ENCODE peak calls at places on chromosomes 12 and 14, in seven cellular contexts. One of them, this sample, is unnamed.
A peak's percentile ranks its signal among the peaks of the same experiment; 100 is the strongest.

GRCh38 chr12:52058631-52059324 is 7.5 kb downstream of the NR4A1 start:
- DNase-seq in HCT116: no peak
- DNase-seq in neural progenitor cell: no peak
- DNase-seq in GM23248: no peak
- DNase-seq in GM23338: no peak
- DNase-seq in hepatocyte: peak; percentile 30
- DNase-seq in MM.1S: no peak
- DNase-seq in this sample: no peak

GRCh38 chr12:132282950-132283771 is 46.2 kb downstream of the GALNT9 start:
- DNase-seq in HCT116: no peak
- DNase-seq in neural progenitor cell: no peak
- DNase-seq in GM23248: no peak
- DNase-seq in GM23338: peak; percentile 51
- DNase-seq in hepatocyte: no peak
- DNase-seq in MM.1S: no peak
- DNase-seq in this sample: peak; percentile 51

GRCh38 chr14:103002578-103003350 is 54.6 kb downstream of the CDC42BPB start:
- DNase-seq in HCT116: no peak
- DNase-seq in neural progenitor cell: no peak
- DNase-seq in GM23248: no peak
- DNase-seq in GM23338: peak; percentile 41
- DNase-seq in hepatocyte: no peak
- DNase-seq in MM.1S: no peak
- DNase-seq in this sample: no peak

GRCh38 chr12:110721570-110721969 is 21.1 kb downstream of the PPP1CC start:
- DNase-seq in HCT116: no peak
- DNase-seq in neural progenitor cell: no peak
- DNase-seq in GM23248: no peak
- DNase-seq in GM23338: no peak
- DNase-seq in hepatocyte: no peak
- DNase-seq in MM.1S: no peak
- DNase-seq in this sample: no peak

GRCh38 chr14:74804219-74804825 is 41.2 kb downstream of the YLPM1 start:
- DNase-seq in HCT116: peak; percentile 33
- DNase-seq in neural progenitor cell: peak; percentile 11
- DNase-seq in GM23248: peak; percentile 81
- DNase-seq in GM23338: peak; percentile 72
- DNase-seq in hepatocyte: peak; percentile 23
- DNase-seq in MM.1S: peak; percentile 6
- DNase-seq in this sample: peak; percentile 64

GRCh38 chr14:94328196-94328595 is 5.1 kb upstream of the SERPINA6 start:
- DNase-seq in HCT116: no peak
- DNase-seq in neural progenitor cell: no peak
- DNase-seq in GM23248: no peak
- DNase-seq in GM23338: no peak
- DNase-seq in hepatocyte: no peak
- DNase-seq in MM.1S: no peak
- DNase-seq in this sample: no peak

GRCh38 chr12:132108211-132108832 is 35.8 kb downstream of the DDX51 start:
- DNase-seq in HCT116: no peak
- DNase-seq in neural progenitor cell: peak; percentile 83
- DNase-seq in GM23248: no peak
- DNase-seq in GM23338: peak; percentile 72
- DNase-seq in hepatocyte: no peak
- DNase-seq in MM.1S: no peak
- DNase-seq in this sample: no peak

GRCh38 chr14:68458840-68459469 is 333.9 kb downstream of the ZFP36L1 start:
- DNase-seq in HCT116: no peak
- DNase-seq in neural progenitor cell: peak; percentile 56
- DNase-seq in GM23248: peak; percentile 67
- DNase-seq in GM23338: peak; percentile 60
- DNase-seq in hepatocyte: peak; percentile 73
- DNase-seq in MM.1S: no peak
- DNase-seq in this sample: peak; percentile 70

GRCh38 chr12:13195848-13196301 is 651 bp upstream of the EMP1 start:
- DNase-seq in HCT116: no peak
- DNase-seq in neural progenitor cell: no peak
- DNase-seq in GM23248: peak; percentile 82
- DNase-seq in GM23338: no peak
- DNase-seq in hepatocyte: peak; percentile 76
- DNase-seq in MM.1S: no peak
- DNase-seq in this sample: peak; percentile 17

GRCh38 chr12:56130876-56131275 is 2.8 kb downstream of the ESYT1 start:
- DNase-seq in HCT116: no peak
- DNase-seq in neural progenitor cell: no peak
- DNase-seq in GM23248: no peak
- DNase-seq in GM23338: no peak
- DNase-seq in hepatocyte: no peak
- DNase-seq in MM.1S: no peak
- DNase-seq in this sample: no peak

GRCh38 chr12:88509851-88510250 is 70.4 kb downstream of the KITLG start:
- DNase-seq in HCT116: no peak
- DNase-seq in neural progenitor cell: no peak
- DNase-seq in GM23248: peak; percentile 66
- DNase-seq in GM23338: no peak
- DNase-seq in hepatocyte: no peak
- DNase-seq in MM.1S: no peak
- DNase-seq in this sample: no peak

GRCh38 chr12:96246926-96247566 is 52.9 kb downstream of the ELK3 start:
- DNase-seq in HCT116: no peak
- DNase-seq in neural progenitor cell: no peak
- DNase-seq in GM23248: no peak
- DNase-seq in GM23338: no peak
- DNase-seq in hepatocyte: no peak
- DNase-seq in MM.1S: no peak
- DNase-seq in this sample: no peak

GRCh38 chr12:96249196-96250118 is 55.3 kb downstream of the ELK3 start:
- DNase-seq in HCT116: no peak
- DNase-seq in neural progenitor cell: peak; percentile 31
- DNase-seq in GM23248: peak; percentile 53
- DNase-seq in GM23338: no peak
- DNase-seq in hepatocyte: no peak
- DNase-seq in MM.1S: no peak
- DNase-seq in this sample: no peak

GRCh38 chr12:96247567-96247962 is 53.4 kb downstream of the ELK3 start:
- DNase-seq in HCT116: no peak
- DNase-seq in neural progenitor cell: no peak
- DNase-seq in GM23248: peak; percentile 71
- DNase-seq in GM23338: no peak
- DNase-seq in hepatocyte: no peak
- DNase-seq in MM.1S: no peak
- DNase-seq in this sample: peak; percentile 88

GRCh38 chr12:96250119-96250685 is 56.0 kb downstream of the ELK3 start:
- DNase-seq in HCT116: no peak
- DNase-seq in neural progenitor cell: no peak
- DNase-seq in GM23248: no peak
- DNase-seq in GM23338: no peak
- DNase-seq in hepatocyte: no peak
- DNase-seq in MM.1S: no peak
- DNase-seq in this sample: no peak

DNA sequence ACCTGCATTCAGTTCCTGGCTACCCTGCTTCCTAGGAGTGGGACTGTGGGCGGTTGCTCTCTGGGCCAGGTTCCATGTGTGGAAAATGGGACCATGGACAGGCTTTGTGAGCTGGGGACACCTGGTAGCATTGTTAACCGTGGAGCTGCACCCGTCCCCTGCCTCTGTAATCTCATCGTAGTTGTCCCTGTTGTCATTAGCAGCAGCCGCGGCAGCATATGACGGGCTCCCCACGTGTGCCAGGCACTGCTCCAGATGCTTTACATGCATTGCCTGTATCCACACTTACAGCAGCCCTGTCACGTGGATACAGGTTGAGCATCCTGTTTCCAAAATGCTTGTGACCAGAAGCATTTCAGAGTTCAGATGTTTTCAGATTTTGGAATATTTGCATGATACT is 54.4 kb downstream of the ELK3 start:
- DNase-seq in HCT116: no peak
- DNase-seq in neural progenitor cell: no peak
- DNase-seq in GM23248: no peak
- DNase-seq in GM23338: no peak
- DNase-seq in hepatocyte: no peak
- DNase-seq in MM.1S: no peak
- DNase-seq in this sample: no peak
- TF ChIP-seq EZH2phosphoT487 in HCT116: no peak
- TF ChIP-seq EZH2phosphoT487 in neural progenitor cell: no peak
- TF ChIP-seq EZH2phosphoT487 in GM23248: no peak
- TF ChIP-seq EZH2phosphoT487 in GM23338: no peak
- TF ChIP-seq EZH2phosphoT487 in hepatocyte: no peak
- TF ChIP-seq EZH2phosphoT487 in MM.1S: no peak
- TF ChIP-seq EZH2phosphoT487 in this sample: no peak

GRCh38 chr12:42588981-42589464 is 523 bp downstream of the PRICKLE1 start:
- DNase-seq in HCT116: no peak
- DNase-seq in neural progenitor cell: peak; percentile 84
- DNase-seq in GM23248: peak; percentile 71
- DNase-seq in GM23338: peak; percentile 83
- DNase-seq in hepatocyte: peak; percentile 73
- DNase-seq in MM.1S: no peak
- DNase-seq in this sample: peak; percentile 64
- TF ChIP-seq EZH2 in HCT116: no peak
- TF ChIP-seq EZH2 in neural progenitor cell: no peak
- TF ChIP-seq EZH2 in GM23248: no peak
- TF ChIP-seq EZH2 in GM23338: peak; percentile 22
- TF ChIP-seq EZH2 in hepatocyte: no peak
- TF ChIP-seq EZH2 in MM.1S: no peak
- TF ChIP-seq EZH2 in this sample: no peak

GRCh38 chr14:54566152-54566409 is 847 bp upstream of the SAMD4A start:
- DNase-seq in HCT116: no peak
- DNase-seq in neural progenitor cell: no peak
- DNase-seq in GM23248: no peak
- DNase-seq in GM23338: no peak
- DNase-seq in hepatocyte: no peak
- DNase-seq in MM.1S: no peak
- DNase-seq in this sample: no peak

GRCh38 chr14:54564071-54564798 is 2.7 kb upstream of the SAMD4A start:
- DNase-seq in HCT116: no peak
- DNase-seq in neural progenitor cell: peak; percentile 32
- DNase-seq in GM23248: peak; percentile 62
- DNase-seq in GM23338: peak; percentile 63
- DNase-seq in hepatocyte: peak; percentile 48
- DNase-seq in MM.1S: peak; percentile 31
- DNase-seq in this sample: peak; percentile 86

GRCh38 chr14:54564799-54565235 is 2.1 kb upstream of the SAMD4A start:
- DNase-seq in HCT116: no peak
- DNase-seq in neural progenitor cell: peak; percentile 34
- DNase-seq in GM23248: peak; percentile 86
- DNase-seq in GM23338: no peak
- DNase-seq in hepatocyte: no peak
- DNase-seq in MM.1S: no peak
- DNase-seq in this sample: peak; percentile 83

GRCh38 chr14:54565236-54566151 is 1.4 kb upstream of the SAMD4A start:
- DNase-seq in HCT116: peak; percentile 79
- DNase-seq in neural progenitor cell: peak; percentile 88
- DNase-seq in GM23248: peak; percentile 96
- DNase-seq in GM23338: peak; percentile 90
- DNase-seq in hepatocyte: peak; percentile 97
- DNase-seq in MM.1S: peak; percentile 75
- DNase-seq in this sample: peak; percentile 97

DNA sequence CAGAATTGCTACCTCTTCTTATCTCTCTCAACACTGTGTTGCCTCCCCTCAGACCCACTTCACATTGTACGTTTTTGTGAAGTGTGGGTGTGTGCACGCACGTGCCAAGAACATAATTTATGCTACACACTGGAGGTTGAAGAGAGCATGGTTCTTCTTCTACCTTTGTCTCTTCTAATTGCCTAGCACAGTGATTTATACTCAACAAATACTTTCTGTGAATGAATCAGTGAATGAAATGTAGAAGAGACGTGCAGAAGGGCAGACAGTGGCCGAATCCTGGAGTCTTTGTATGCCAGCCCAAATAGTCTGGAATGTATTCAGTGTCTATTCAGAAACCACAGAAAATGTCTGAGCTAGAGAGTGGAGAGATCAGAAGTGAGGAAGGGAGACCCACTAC is 4.6 kb upstream of the SAMD4A start:
- DNase-seq in HCT116: no peak
- DNase-seq in neural progenitor cell: no peak
- DNase-seq in GM23248: peak; percentile 79
- DNase-seq in GM23338: no peak
- DNase-seq in hepatocyte: no peak
- DNase-seq in MM.1S: no peak
- DNase-seq in this sample: no peak
- TF ChIP-seq EZH2phosphoT487 in HCT116: no peak
- TF ChIP-seq EZH2phosphoT487 in neural progenitor cell: no peak
- TF ChIP-seq EZH2phosphoT487 in GM23248: no peak
- TF ChIP-seq EZH2phosphoT487 in GM23338: no peak
- TF ChIP-seq EZH2phosphoT487 in hepatocyte: no peak
- TF ChIP-seq EZH2phosphoT487 in MM.1S: no peak
- TF ChIP-seq EZH2phosphoT487 in this sample: no peak

DNA sequence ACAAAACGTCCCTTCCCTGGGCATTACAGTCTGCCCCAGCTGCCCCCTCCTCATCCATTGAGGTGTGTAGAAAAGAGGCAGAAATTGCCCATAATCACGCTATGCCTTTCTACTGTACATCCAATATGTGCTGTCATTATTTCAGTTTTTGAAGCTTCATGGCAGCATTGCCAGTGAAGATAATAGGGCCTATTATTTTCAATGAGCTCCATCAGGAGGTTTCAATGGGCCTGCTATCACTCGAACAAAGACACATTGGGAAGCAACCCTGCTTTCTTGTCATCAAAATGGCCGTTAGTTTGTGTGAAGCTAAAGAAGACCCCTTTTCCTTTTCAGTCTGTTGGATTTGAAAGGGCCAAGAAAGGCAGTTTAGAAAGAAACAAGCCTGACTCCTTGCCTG is 653.8 kb downstream of the NOVA1 start:
- DNase-seq in HCT116: no peak
- DNase-seq in neural progenitor cell: peak; percentile 20
- DNase-seq in GM23248: no peak
- DNase-seq in GM23338: no peak
- DNase-seq in hepatocyte: no peak
- DNase-seq in MM.1S: no peak
- DNase-seq in this sample: no peak
- TF ChIP-seq EZH2 in HCT116: no peak
- TF ChIP-seq EZH2 in neural progenitor cell: no peak
- TF ChIP-seq EZH2 in GM23248: no peak
- TF ChIP-seq EZH2 in GM23338: no peak
- TF ChIP-seq EZH2 in hepatocyte: no peak
- TF ChIP-seq EZH2 in MM.1S: no peak
- TF ChIP-seq EZH2 in this sample: no peak

This sample was measured in PC-3.